ENCODE peak calls at places on chromosomes 4 and X, in eight cellular contexts. P is body of pancreas; K is naive thymus-derived CD4-positive, alpha-beta T cell; E is GM23248; W is uterus; G is fibroblast of lung; V is gastrocnemius medialis; R is WERI-Rb-1. A is an unnamed sample.

GRCh38 chrX:48589482-48590162 is 7.7 kb upstream of the WDR13 start:
- DNase-seq in V (no peak), W (no peak), G (peak; percentile 26), P (peak; percentile 85), R (no peak), K (no peak), E (no peak), A (no peak)

GRCh38 chr4:101782546-101782945 is 8.0 kb upstream of the BANK1 start:
- DNase-seq in R (peak; percentile 30), W (no peak), V (no peak), E (peak; percentile 8), G (no peak), K (no peak), P (no peak), A (no peak)

GRCh38 chr4:106277140-106277680 is 38.8 kb downstream of the TBCK start:
- DNase-seq in G (peak; percentile 7), V (no peak), P (no peak), W (no peak), R (no peak), K (no peak), E (peak; percentile 5), A (no peak)

GRCh38 chr4:4595252-4595651 is 53.4 kb upstream of the STX18 start:
- DNase-seq in K (no peak), W (no peak), E (no peak), V (no peak), P (no peak), G (no peak), R (no peak), A (no peak)

GRCh38 chrX:150087612-150088011 is 149.3 kb upstream of the EOLA2 start:
- DNase-seq in P (no peak), V (no peak), G (no peak), E (no peak), R (no peak), K (no peak), W (no peak), A (no peak)

GRCh38 chrX:115226929-115227328 is 7.0 kb downstream of the LRCH2 start:
- DNase-seq in R (peak; percentile 60), E (peak; percentile 23), G (peak; percentile 38), P (no peak), W (no peak), K (no peak), V (no peak), A (no peak)

GRCh38 chr4:88177981-88178632 is 19.7 kb upstream of the ABCG2 start:
- DNase-seq in W (no peak), G (peak; percentile 71), E (peak; percentile 57), R (no peak), P (no peak), V (peak; percentile 4), K (no peak), A (no peak)

GRCh38 chr4:173490817-173491518 is 39.1 kb downstream of the HAND2 start:
- DNase-seq in W (no peak), G (peak; percentile 91), E (peak; percentile 73), R (no peak), V (no peak), K (no peak), P (no peak), A (no peak)

GRCh38 chr4:165905405-165906027 is 32.5 kb downstream of the TLL1 start:
- DNase-seq in R (no peak), P (no peak), E (no peak), K (no peak), V (no peak), W (no peak), G (no peak), A (no peak)

GRCh38 chrX:28177202-28177601 is 196.0 kb upstream of the DCAF8L1 start:
- DNase-seq in W (no peak), G (no peak), E (no peak), R (peak; percentile 47), V (no peak), K (no peak), P (peak; percentile 15), A (no peak)

GRCh38 chr4:93467484-93468155 is 360.9 kb upstream of the ATOH1 start:
- DNase-seq in R (peak; percentile 28), P (no peak), K (no peak), W (no peak), V (no peak), E (no peak), G (no peak), A (no peak)

GRCh38 chrX:698246-698645 is 67.7 kb downstream of the SHOX start:
- DNase-seq in K (no peak), R (no peak), W (no peak), P (no peak), G (no peak), E (no peak), V (no peak), A (no peak)

GRCh38 chr4:78864405-78865024 is 74.7 kb downstream of the PAQR3 start:
- DNase-seq in V (no peak), R (no peak), E (peak; percentile 81), G (peak; percentile 92), P (no peak), K (peak; percentile 55), W (no peak), A (no peak)

GRCh38 chr4:41359069-41359769 is 102.5 kb downstream of the UCHL1 start:
- DNase-seq in W (no peak), V (no peak), P (peak; percentile 14), K (no peak), E (no peak), R (peak; percentile 35), G (no peak), A (no peak)

GRCh38 chrX:44261286-44261685 is 82.2 kb downstream of the EFHC2 start:
- DNase-seq in W (no peak), E (no peak), K (no peak), V (no peak), R (no peak), G (no peak), P (no peak), A (no peak)

GRCh38 chrX:16842684-16843083 is 27.5 kb downstream of the RBBP7 start:
- DNase-seq in E (peak; percentile 36), G (no peak), K (no peak), P (no peak), W (no peak), V (no peak), R (no peak), A (no peak)

GRCh38 chrX:16845686-16846085 is 24.5 kb downstream of the RBBP7 start:
- DNase-seq in W (no peak), G (no peak), P (no peak), K (no peak), E (no peak), V (no peak), R (no peak), A (no peak)

GRCh38 chrX:16839852-16840460 is 30.2 kb downstream of the RBBP7 start:
- DNase-seq in G (peak; percentile 84), V (peak; percentile 14), K (no peak), R (peak; percentile 75), W (peak; percentile 61), E (peak; percentile 80), P (no peak), A (no peak)

GRCh38 chrX:16839224-16839851 is 30.8 kb downstream of the RBBP7 start:
- DNase-seq in E (no peak), G (no peak), V (no peak), P (no peak), W (no peak), R (peak; percentile 47), K (no peak), A (no peak)

DNA sequence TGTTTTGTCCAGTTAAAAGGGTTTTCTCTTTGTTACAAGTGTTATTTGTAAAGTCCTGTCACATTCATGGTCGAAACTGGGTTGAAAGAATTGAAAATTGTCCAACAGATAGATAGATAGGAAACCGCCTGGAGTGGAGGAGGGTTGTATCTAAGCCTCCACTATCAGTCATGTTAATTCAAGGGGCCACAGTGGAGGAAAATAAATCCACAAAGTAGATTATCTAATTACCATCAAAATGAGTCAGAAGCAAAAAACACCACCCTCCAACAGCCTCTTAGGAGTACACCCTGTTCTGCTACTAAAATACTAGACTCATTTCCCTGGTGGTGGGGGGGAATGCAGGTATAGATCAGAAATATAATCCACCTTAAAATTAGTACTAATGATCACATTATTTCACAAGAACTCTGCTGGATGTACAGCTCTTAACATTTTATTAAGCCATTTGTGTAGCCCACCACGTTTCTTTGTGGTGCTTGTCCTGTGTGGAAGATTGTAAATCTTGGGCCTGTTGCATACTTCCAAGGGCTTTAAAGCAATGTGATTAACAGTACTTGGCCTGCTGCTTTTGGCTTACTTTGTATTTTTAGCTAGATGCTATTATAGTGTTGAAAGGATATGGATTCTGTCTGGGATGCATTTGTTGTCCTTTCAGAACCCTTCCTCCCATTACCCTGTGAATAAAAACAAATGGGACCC is 26.8 kb downstream of the RBBP7 start:
- DNase-seq in E (no peak), P (no peak), W (no peak), K (no peak), V (no peak), R (no peak), G (no peak), A (no peak)
- H3K36me3 ChIP-seq in E (peaks cover 10% of the 10 kb centered on the region), P (peaks cover 5% of the 10 kb centered on the region), W (no peaks in the 10 kb centered on the region), K (peaks cover 6% of the 10 kb centered on the region), V (peaks cover 42% of the 10 kb centered on the region), R (peaks cover 93% of the 10 kb centered on the region), G (peaks cover 10% of the 10 kb centered on the region), A (no peaks in the 10 kb centered on the region)

GRCh38 chr4:147942729-147943128 is 210.8 kb downstream of the ARHGAP10 start:
- DNase-seq in W (no peak), R (peak; percentile 71), K (no peak), G (peak; percentile 21), V (no peak), E (peak; percentile 19), P (no peak), A (no peak)

GRCh38 chr4:147941373-147941772 is 209.5 kb downstream of the ARHGAP10 start:
- DNase-seq in R (no peak), E (no peak), G (no peak), V (no peak), W (no peak), P (no peak), K (no peak), A (no peak)

GRCh38 chr4:147944264-147944663 is 212.4 kb downstream of the ARHGAP10 start:
- DNase-seq in G (no peak), R (no peak), V (no peak), P (no peak), K (no peak), E (no peak), W (no peak), A (no peak)

GRCh38 chr4:147943159-147943638 is 211.3 kb downstream of the ARHGAP10 start:
- DNase-seq in R (no peak), W (no peak), E (no peak), G (no peak), K (no peak), V (no peak), P (no peak), A (no peak)

GRCh38 chr4:147944670-147945260 is 212.9 kb downstream of the ARHGAP10 start:
- DNase-seq in P (no peak), G (no peak), K (no peak), R (no peak), V (no peak), W (no peak), E (no peak), A (no peak)
- H3K36me3 ChIP-seq in P (peaks cover 3% of the 10 kb centered on the region), G (peaks cover 2% of the 10 kb centered on the region), K (no peaks in the 10 kb centered on the region), R (peaks cover 31% of the 10 kb centered on the region), V (peaks cover 17% of the 10 kb centered on the region), W (no peaks in the 10 kb centered on the region), E (peaks cover 16% of the 10 kb centered on the region), A (peaks cover 25% of the 10 kb centered on the region)

GRCh38 chr4:8393593-8394038 is 46.9 kb downstream of the ACOX3 start:
- DNase-seq in P (no peak), K (no peak), E (peak; percentile 98), W (peak; percentile 82), R (peak; percentile 68), V (peak; percentile 76), G (peak; percentile 96), A (peak; percentile 69)
- H3K36me3 ChIP-seq in P (peaks cover 29% of the 10 kb centered on the region), K (no peaks in the 10 kb centered on the region), E (peaks cover 5% of the 10 kb centered on the region), W (no peaks in the 10 kb centered on the region), R (peaks cover 3% of the 10 kb centered on the region), V (peaks cover 19% of the 10 kb centered on the region), G (peaks cover 6% of the 10 kb centered on the region), A (peaks cover 27% of the 10 kb centered on the region)

GRCh38 chrX:54446084-54446483 is 5.9 kb downstream of the TSR2 start:
- DNase-seq in K (no peak), G (no peak), R (no peak), P (no peak), W (no peak), E (no peak), V (no peak), A (no peak)
- H3K36me3 ChIP-seq in K (no peaks in the 10 kb centered on the region), G (peaks cover 2% of the 10 kb centered on the region), R (peaks cover 7% of the 10 kb centered on the region), P (no peaks in the 10 kb centered on the region), W (no peaks in the 10 kb centered on the region), E (no peaks in the 10 kb centered on the region), V (no peaks in the 10 kb centered on the region), A (peaks cover 3% of the 10 kb centered on the region)

A was measured in thoracic aorta.